ENCODE peak calls at places on chromosomes 4 and X, in four cellular contexts. A is left lung, X is NB4, R is fibroblast of the aortic adventitia. J is an unnamed sample.

GRCh38 chr4:8589831-8590545 is 2.6 kb upstream of the CPZ start:
- DNase-seq in A (no peak), X (no peak), R (no peak), J (no peak)

GRCh38 chrX:103754401-103754800 is 22.2 kb upstream of the PLP1 start:
- DNase-seq in A (no peak), X (no peak), R (no peak), J (no peak)

GRCh38 chr4:168877779-168878491 is 132.1 kb downstream of the CBR4 start:
- DNase-seq in A (peak), X (peak), R (no peak), J (peak)

GRCh38 chr4:147830987-147831386 is 99.1 kb downstream of the ARHGAP10 start:
- DNase-seq in A (no peak), X (no peak), R (peak), J (no peak)

GRCh38 chr4:21885241-21885640 is 63.3 kb downstream of the KCNIP4 start:
- DNase-seq in A (no peak), X (no peak), R (peak), J (no peak)

GRCh38 chr4:110742148-110742547 is 119.3 kb upstream of the PITX2 start:
- DNase-seq in A (no peak), X (no peak), R (no peak), J (no peak)

GRCh38 chrX:100829730-100830129 is 9.5 kb downstream of the CSTF2 start:
- DNase-seq in A (no peak), X (peak), R (peak), J (no peak)

GRCh38 chr4:168124008-168124641 is 31.8 kb downstream of the ANXA10 start:
- DNase-seq in A (no peak), X (no peak), R (peak), J (no peak)

DNA sequence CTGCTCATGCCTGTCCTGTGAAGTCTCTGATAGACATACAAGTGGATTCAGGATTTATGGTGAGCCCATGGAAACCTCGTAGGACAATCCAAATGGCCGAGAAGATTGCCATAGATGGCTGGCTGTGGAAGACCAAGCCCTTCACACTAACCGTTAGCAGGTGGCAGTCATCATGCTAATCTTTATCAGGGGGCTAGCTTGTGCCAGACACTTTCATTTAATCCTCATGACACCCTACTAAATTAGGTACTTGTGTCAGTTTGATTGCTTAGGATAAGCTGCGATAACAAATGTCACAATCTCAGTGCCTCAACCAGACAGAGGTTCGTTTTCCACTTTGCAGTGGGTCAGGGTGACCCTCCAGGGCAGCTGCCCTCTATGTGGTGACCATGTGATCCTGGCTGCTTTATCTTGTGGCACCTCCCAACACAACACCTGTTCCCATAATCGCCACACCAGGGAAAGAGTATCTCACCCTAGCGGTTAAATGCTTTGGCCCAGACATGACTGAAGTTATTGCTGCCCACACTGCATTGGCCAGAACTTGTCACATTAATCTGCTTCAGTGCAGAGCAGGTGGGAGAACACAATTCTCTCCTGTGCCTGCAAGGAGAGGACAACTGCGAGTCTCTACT is 60.8 kb downstream of the REPS2 start:
- DNase-seq in A (no peak), X (peak), R (peak), J (no peak)
- TF ChIP-seq CTCF in A (peak), X (peak), R (peak), J (no peak)

GRCh38 chr4:177105526-177105925 is 204.1 kb upstream of the NEIL3 start:
- DNase-seq in A (no peak), X (no peak), R (peak), J (no peak)
- TF ChIP-seq CTCF in A (no peak), X (no peak), R (no peak), J (no peak)

GRCh38 chrX:16457239-16457638 is 192.7 kb upstream of the S100G start:
- DNase-seq in A (no peak), X (no peak), R (peak), J (no peak)

GRCh38 chrX:16462912-16463311 is 187.0 kb upstream of the S100G start:
- DNase-seq in A (no peak), X (no peak), R (peak), J (no peak)

GRCh38 chrX:16459008-16459407 is 190.9 kb upstream of the S100G start:
- DNase-seq in A (no peak), X (no peak), R (no peak), J (no peak)

GRCh38 chrX:16461968-16462367 is 188.0 kb upstream of the S100G start:
- DNase-seq in A (no peak), X (no peak), R (no peak), J (no peak)

GRCh38 chrX:16458208-16458607 is 191.8 kb upstream of the S100G start:
- DNase-seq in A (no peak), X (no peak), R (no peak), J (no peak)
- TF ChIP-seq CTCF in A (no peak), X (no peak), R (no peak), J (no peak)

DNA sequence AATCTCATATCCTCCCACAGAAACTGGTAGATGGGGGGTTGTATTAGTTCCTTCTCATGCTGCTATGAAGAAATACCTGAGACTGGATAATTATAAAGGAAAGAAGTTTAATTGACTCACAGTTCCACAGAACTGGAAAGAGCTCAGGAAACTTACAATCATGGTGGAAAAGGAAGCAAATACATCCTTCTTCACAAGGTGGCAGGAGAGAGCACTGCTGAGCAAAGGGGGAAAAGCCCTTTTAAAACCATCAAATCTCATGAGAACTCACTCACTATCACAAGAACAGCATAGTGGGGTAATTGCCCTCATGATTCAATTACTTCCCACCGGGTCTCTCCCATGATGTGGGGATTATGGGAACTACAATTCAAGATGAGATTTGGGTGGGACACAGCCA is 250.5 kb upstream of the GPRIN3 start:
- DNase-seq in A (no peak), X (peak), R (no peak), J (no peak)
- TF ChIP-seq CTCF in A (no peak), X (peak), R (peak), J (no peak)

DNA sequence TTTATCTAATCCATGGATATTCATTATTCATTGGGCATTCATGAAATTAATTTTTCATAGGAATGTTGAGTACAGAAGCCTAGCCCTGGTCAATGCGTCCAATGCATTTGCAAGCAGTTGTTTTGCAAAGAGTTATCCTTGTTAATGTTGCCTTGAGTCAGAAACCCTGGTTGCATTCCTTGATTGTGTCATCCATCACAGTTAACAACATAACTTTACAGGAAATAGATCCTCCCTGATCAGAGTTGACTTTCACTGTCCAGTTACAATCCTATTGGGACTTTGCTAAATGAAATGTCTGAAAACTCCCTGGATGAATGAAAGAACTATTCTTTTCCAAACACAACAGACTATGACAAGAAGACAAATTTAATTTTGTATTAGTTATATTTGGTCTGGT is 924.3 kb upstream of the SLIT2 start:
- DNase-seq in A (no peak), X (no peak), R (peak), J (no peak)
- TF ChIP-seq CTCF in A (no peak), X (no peak), R (no peak), J (no peak)

DNA sequence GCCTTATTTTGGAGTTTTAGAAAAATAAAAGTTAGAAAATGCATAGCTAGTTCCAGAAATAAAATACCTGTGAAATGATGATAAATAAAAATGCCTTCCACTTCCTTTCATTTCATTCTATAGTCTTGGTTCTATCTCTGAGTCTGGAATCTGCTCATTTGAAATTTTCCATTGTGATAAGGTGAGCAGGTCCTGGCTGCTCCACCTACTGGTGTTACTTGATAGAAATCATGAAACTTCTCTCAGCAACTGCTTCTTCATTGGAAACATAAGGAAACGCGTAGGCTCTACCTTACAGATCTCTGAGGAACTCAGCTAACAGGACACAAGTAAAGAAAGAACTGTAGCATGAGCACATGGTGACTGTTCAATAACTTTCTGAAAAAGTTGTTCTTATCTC is 141.8 kb downstream of the DCHS2 start:
- DNase-seq in A (no peak), X (no peak), R (peak), J (no peak)
- TF ChIP-seq CTCF in A (no peak), X (peak), R (peak), J (no peak)